ENCODE peak calls at places on chromosomes 1 and 21, in seven cellular contexts. U, V, R, I, T, B and X are unnamed samples.

GRCh38 chr1:28269529-28269928 is 10.2 kb downstream of the SESN2 start:
- DNase-seq in U (no peak), V (no peak), R (no peak), I (no peak), T (no peak), B (no peak), X (no peak)

GRCh38 chr1:78277253-78277652 is 213.5 kb upstream of the PTGFR start:
- DNase-seq in U (no peak), V (no peak), R (no peak), I (no peak), T (peak; percentile 85), B (no peak), X (no peak)

GRCh38 chr1:201769966-201770365 is 59.0 kb upstream of the IPO9 start:
- DNase-seq in U (peak; percentile 83), V (no peak), R (no peak), I (no peak), T (peak; percentile 81), B (no peak), X (no peak)

GRCh38 chr1:44263191-44263944 is 50.1 kb downstream of the DMAP1 start:
- DNase-seq in U (no peak), V (no peak), R (no peak), I (no peak), T (no peak), B (no peak), X (no peak)

GRCh38 chr1:164250365-164250764 is 308.6 kb upstream of the PBX1 start:
- DNase-seq in U (no peak), V (no peak), R (no peak), I (no peak), T (no peak), B (no peak), X (no peak)

GRCh38 chr1:26994020-26994745 is 691 bp downstream of the TRNP1 start:
- DNase-seq in U (no peak), V (no peak), R (peak; percentile 68), I (peak; percentile 62), T (no peak), B (no peak), X (no peak)

GRCh38 chr1:214660900-214661299 is 57.9 kb downstream of the CENPF start:
- DNase-seq in U (peak; percentile 48), V (peak; percentile 86), R (peak; percentile 87), I (peak; percentile 37), T (peak; percentile 96), B (no peak), X (peak; percentile 66)

GRCh38 chr1:234893725-234894630 is 234.7 kb downstream of the TOMM20 start:
- DNase-seq in U (no peak), V (peak; percentile 20), R (no peak), I (no peak), T (peak; percentile 80), B (peak; percentile 84), X (no peak)

GRCh38 chr1:46687095-46687659 is 15.5 kb downstream of the TEX38 start:
- DNase-seq in U (peak; percentile 87), V (peak; percentile 61), R (peak; percentile 52), I (no peak), T (peak; percentile 40), B (peak; percentile 93), X (no peak)

DNA sequence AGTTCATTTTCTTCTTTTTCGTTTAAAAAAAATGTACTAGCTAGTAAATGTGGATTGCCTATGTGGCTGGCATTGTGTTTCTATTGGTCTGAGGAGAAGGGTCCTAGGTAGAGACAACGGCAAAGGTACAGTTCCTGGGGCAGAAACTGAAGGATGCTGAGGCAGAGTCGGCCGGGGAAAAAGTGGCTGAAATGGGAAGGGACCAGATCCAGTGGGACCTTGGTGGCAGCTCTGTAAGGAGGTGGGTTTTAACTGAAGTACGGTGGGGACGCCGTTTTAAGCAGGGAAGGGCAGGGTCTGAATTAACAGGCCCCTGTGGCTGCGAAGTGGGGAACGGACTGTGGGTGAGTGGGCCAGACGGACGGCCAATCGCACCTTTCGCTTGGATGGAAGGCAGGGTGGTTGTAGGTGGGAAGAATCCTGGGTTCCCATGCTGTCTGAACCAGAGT is 420 bp upstream of the VPS13D start:
- DNase-seq in U (no peak), V (no peak), R (no peak), I (no peak), T (no peak), B (no peak), X (no peak)
- H3K4me3 ChIP-seq in U (no peak overlapping the region), V (no peak overlapping the region), R (no peak overlapping the region), I (no peak overlapping the region), T (no peak overlapping the region), B (peak overlapping the region; percentile 99), X (peak overlapping the region; percentile 19)

DNA sequence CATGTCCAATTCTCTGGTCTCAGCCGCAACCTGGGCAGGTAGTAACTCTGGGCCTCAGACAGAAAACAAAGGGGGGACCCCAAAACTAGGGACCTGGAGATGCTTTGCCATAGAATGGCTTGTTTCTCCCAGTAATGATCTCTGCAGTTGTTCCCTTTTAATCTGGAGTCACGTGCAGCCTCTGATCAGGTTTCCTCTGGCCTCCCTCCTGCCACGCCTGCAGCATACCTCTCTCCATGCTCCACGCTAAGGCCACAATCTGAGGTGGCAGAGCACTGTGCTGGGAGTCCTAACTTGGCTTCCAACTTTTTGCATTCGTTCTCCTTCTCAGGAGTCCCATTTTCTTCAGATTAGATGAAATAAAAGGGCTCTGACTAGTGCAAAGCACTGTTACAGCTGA is 1.9 kb downstream of the PABPC4 start:
- DNase-seq in U (no peak), V (no peak), R (peak; percentile 39), I (peak; percentile 38), T (peak; percentile 35), B (peak; percentile 22), X (no peak)
- H3K4me3 ChIP-seq in U (no peak overlapping the region), V (peak overlapping the region; percentile 75), R (peak overlapping the region; percentile 66), I (peak overlapping the region; percentile 85), T (peak overlapping the region; percentile 80), B (no peak overlapping the region), X (peak overlapping the region; percentile 77)

GRCh38 chr21:38475519-38475918 is 22.8 kb downstream of the ERG start:
- DNase-seq in U (no peak), V (no peak), R (no peak), I (no peak), T (no peak), B (no peak), X (no peak)

GRCh38 chr21:38479641-38480515 is 18.4 kb downstream of the ERG start:
- DNase-seq in U (no peak), V (no peak), R (no peak), I (no peak), T (no peak), B (no peak), X (no peak)

GRCh38 chr21:38476385-38476784 is 21.9 kb downstream of the ERG start:
- DNase-seq in U (no peak), V (no peak), R (no peak), I (peak; percentile 20), T (no peak), B (no peak), X (no peak)

GRCh38 chr21:38477241-38477640 is 21.0 kb downstream of the ERG start:
- DNase-seq in U (no peak), V (no peak), R (no peak), I (no peak), T (no peak), B (no peak), X (no peak)

DNA sequence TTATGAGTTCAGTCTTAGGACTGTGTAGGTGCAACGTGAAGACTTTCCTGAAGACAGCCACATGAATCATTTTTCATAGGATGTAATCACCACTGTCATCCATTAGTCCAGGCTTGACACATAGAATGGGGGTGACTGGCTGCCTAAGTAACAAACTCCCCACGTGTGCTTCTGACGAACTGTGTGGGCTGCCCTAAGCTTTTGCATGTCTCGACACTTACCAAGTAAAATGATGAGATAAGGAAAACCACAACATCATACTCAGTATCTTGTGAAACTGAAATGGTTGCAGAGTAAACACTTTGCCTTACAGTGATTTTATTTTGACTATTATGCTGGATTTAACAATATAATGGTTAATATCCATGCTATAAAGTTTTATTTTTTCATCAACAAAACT is 19.5 kb downstream of the ERG start:
- DNase-seq in U (no peak), V (peak; percentile 64), R (no peak), I (no peak), T (peak; percentile 10), B (no peak), X (no peak)
- H3K4me3 ChIP-seq in U (no peak overlapping the region), V (no peak overlapping the region), R (no peak overlapping the region), I (no peak overlapping the region), T (no peak overlapping the region), B (no peak overlapping the region), X (no peak overlapping the region)

GRCh38 chr1:153628638-153629342 is 556 bp downstream of the S100A1 start:
- DNase-seq in U (no peak), V (no peak), R (no peak), I (no peak), T (no peak), B (no peak), X (no peak)

GRCh38 chr1:153627797-153628626 is at the start of gene S100A1:
- DNase-seq in U (no peak), V (no peak), R (no peak), I (no peak), T (no peak), B (no peak), X (no peak)

GRCh38 chr1:153624965-153625611 is 2.2 kb downstream of the S100A13 start:
- DNase-seq in U (no peak), V (no peak), R (no peak), I (no peak), T (no peak), B (no peak), X (no peak)

GRCh38 chr1:153626477-153626928 is 802 bp downstream of the S100A13 start:
- DNase-seq in U (no peak), V (no peak), R (no peak), I (no peak), T (no peak), B (no peak), X (no peak)

DNA sequence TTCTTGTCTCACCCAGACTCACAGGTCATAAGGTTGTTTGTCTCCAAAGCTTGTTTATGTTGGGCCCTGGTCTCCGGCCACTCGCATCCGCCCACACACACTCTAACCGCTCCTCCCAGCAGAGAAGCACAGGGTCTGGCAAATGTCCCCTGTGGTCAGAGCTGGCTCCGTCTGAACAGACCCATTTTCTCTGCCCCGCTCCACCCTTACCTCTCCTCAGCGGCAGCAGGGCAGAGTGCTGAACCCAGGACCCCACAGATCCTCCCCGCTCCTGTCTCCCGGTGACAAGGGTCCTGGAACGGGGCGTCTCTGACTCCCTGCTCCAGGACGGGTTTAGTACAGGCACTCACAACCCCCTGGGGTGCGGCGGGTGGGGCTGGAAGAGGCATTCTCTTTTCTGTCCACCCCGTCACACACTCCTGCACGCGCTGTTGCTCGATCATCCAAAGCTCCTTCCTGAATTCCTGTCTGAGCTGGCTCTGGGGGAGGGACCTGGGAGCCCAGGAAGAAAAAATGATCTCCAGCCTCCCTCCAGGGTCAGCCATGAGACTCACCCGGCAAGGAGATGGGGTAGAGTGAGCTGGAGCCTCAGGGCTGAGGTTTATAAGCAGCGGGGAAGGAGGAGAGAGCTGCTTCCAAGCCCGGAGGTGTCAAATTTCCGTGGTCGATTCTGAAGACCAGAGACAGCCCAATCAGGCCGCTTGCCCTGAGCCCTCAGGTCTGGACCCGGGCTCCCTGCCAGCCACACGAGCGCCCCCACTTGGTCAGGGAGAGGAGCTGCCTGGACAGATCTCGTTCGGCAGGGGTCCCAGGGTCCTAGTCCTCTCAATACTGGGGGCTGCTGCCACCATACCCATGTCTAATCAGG is at the start of gene S100A13:
- DNase-seq in U (peak; percentile 88), V (peak; percentile 85), R (peak; percentile 91), I (peak; percentile 97), T (peak; percentile 96), B (peak; percentile 43), X (peak; percentile 92)
- H3K4me3 ChIP-seq in U (peak within 1 kb of the TSS; percentile 32), V (peak within 1 kb of the TSS; percentile 91), R (peak within 1 kb of the TSS; percentile 68), I (peak within 1 kb of the TSS; percentile 41), T (peak within 1 kb of the TSS; percentile 54), B (peak within 1 kb of the TSS; percentile 37), X (peak within 1 kb of the TSS; percentile 62)